ENCODE peak calls at places on chromosomes 6 and 20, in eight cellular contexts. I is cardiac muscle cell; A is left lung; K is D341Med; Q is AG10803; D is activated CD4-positive, alpha-beta T cell treated with anti-CD3 and anti-CD28 coated beads, Interleukin-2, amount 50 U/mL, for 1 hour; J is T-helper 2 cell; C is pancreas. G is an unnamed sample.

GRCh38 chr20:31684153-31685003 is 38.3 kb downstream of the BCL2L1 start:
- DNase-seq in C (no peak), A (no peak), D (no peak), J (no peak), I (no peak), Q (no peak), K (no peak), G (no peak)

GRCh38 chr6:100479180-100480035 is 14.7 kb upstream of the SIM1 start:
- DNase-seq in C (no peak), D (no peak), I (peak; percentile 66), Q (peak; percentile 59), J (no peak), K (no peak), A (no peak), G (peak; percentile 52)

GRCh38 chr6:15421945-15422733 is 176.3 kb downstream of the JARID2 start:
- DNase-seq in I (no peak), A (no peak), Q (no peak), D (no peak), J (no peak), K (no peak), C (no peak), G (no peak)

GRCh38 chr6:69835414-69836179 is 30.8 kb upstream of the COL19A1 start:
- DNase-seq in D (no peak), Q (peak; percentile 72), A (no peak), J (no peak), K (peak; percentile 39), C (peak; percentile 28), I (peak; percentile 87), G (peak; percentile 13)

GRCh38 chr6:106360989-106361430 is 493 bp downstream of the CRYBG1 start:
- DNase-seq in A (peak; percentile 36), J (peak; percentile 2), Q (no peak), D (peak; percentile 2), K (no peak), I (no peak), C (no peak), G (no peak)

GRCh38 chr6:5302220-5302946 is 41.1 kb downstream of the FARS2 start:
- DNase-seq in I (no peak), Q (no peak), J (peak; percentile 27), K (no peak), D (no peak), A (no peak), C (no peak), G (no peak)

GRCh38 chr6:85641522-85641915 is 1.2 kb downstream of the SYNCRIP start:
- DNase-seq in C (no peak), K (no peak), A (no peak), I (no peak), D (no peak), J (no peak), Q (no peak), G (no peak)

GRCh38 chr20:58482416-58482815 is 32.8 kb downstream of the APCDD1L start:
- DNase-seq in A (no peak), I (peak; percentile 41), K (no peak), Q (peak; percentile 17), D (no peak), J (no peak), C (no peak), G (no peak)

GRCh38 chr6:79671605-79672266 is 40.6 kb downstream of the SH3BGRL2 start:
- DNase-seq in Q (no peak), J (no peak), C (peak; percentile 33), D (peak; percentile 6), K (no peak), I (no peak), A (peak; percentile 69), G (no peak)

G was measured in NCI-H524.